ENCODE peak calls at places on chromosomes 1 and 21, in six cellular contexts. U is HCT116, H is H1, J is HepG2, C is K562, I is GM12878. S is an unnamed sample.

GRCh38 chr1:154819628-154820590 is 50.2 kb downstream of the KCNN3 start:
- DNase-seq in U (peak), C (peak), H (no peak), I (no peak), J (peak), S (peak)

GRCh38 chr1:85496881-85497582 is 32.1 kb upstream of the DDAH1 start:
- DNase-seq in C (no peak), H (no peak), J (no peak), U (no peak), I (no peak), S (no peak)

GRCh38 chr1:206496131-206496793 is 11.1 kb upstream of the RASSF5 start:
- DNase-seq in U (no peak), H (no peak), J (no peak), I (no peak), C (no peak), S (no peak)

GRCh38 chr1:9495854-9496374 is 43.4 kb upstream of the SLC25A33 start:
- DNase-seq in J (no peak), H (no peak), I (no peak), U (no peak), C (no peak), S (no peak)

GRCh38 chr21:44618909-44619308 is 7.0 kb downstream of the KRTAP10-8 start:
- DNase-seq in J (no peak), C (no peak), H (no peak), U (no peak), I (no peak), S (no peak)

GRCh38 chr1:227769047-227769446 is 33.8 kb downstream of the SNAP47 start:
- DNase-seq in U (no peak), C (no peak), H (no peak), J (no peak), I (no peak), S (no peak)

GRCh38 chr1:221708076-221708571 is 33.8 kb downstream of the DUSP10 start:
- DNase-seq in C (peak), H (no peak), U (no peak), I (peak), J (no peak), S (no peak)

GRCh38 chr1:70090875-70091274 is 114.5 kb downstream of the LRRC40 start:
- DNase-seq in H (no peak), C (no peak), J (no peak), I (no peak), U (no peak), S (no peak)

GRCh38 chr1:190373705-190374336 is 103.8 kb downstream of the BRINP3 start:
- DNase-seq in C (no peak), I (no peak), J (peak), H (no peak), U (peak), S (peak)

GRCh38 chr1:228276901-228277490 is 69.2 kb downstream of the OBSCN start:
- DNase-seq in U (no peak), I (no peak), H (no peak), C (no peak), J (no peak), S (no peak)

GRCh38 chr1:229342902-229343587 is at the start of gene CCSAP:
- DNase-seq in J (peak), C (no peak), H (no peak), U (no peak), I (no peak), S (no peak)

GRCh38 chr1:161085165-161085564 is 4.2 kb downstream of the NECTIN4 start:
- DNase-seq in I (no peak), H (no peak), J (no peak), U (no peak), C (no peak), S (no peak)

GRCh38 chr1:35544976-35545375 is 12.2 kb downstream of the KIAA0319L start:
- DNase-seq in I (peak), C (peak), U (no peak), H (peak), J (peak), S (peak)

GRCh38 chr1:20291621-20292020 is 946 bp downstream of the VWA5B1 start:
- DNase-seq in U (no peak), C (no peak), H (no peak), J (no peak), I (no peak), S (no peak)

GRCh38 chr1:231808990-231809389 is 182.4 kb downstream of the DISC1 start:
- DNase-seq in H (no peak), I (no peak), J (no peak), U (no peak), C (no peak), S (no peak)

GRCh38 chr1:172867216-172867828 is 183.4 kb downstream of the TNFSF18 start:
- DNase-seq in I (no peak), C (no peak), H (no peak), U (no peak), J (no peak), S (no peak)

GRCh38 chr1:41712081-41712480 is 206.6 kb downstream of the HIVEP3 start:
- DNase-seq in C (no peak), J (no peak), U (no peak), I (no peak), H (no peak), S (no peak)

GRCh38 chr1:14969006-14969405 is 184.5 kb upstream of the TMEM51 start:
- DNase-seq in C (no peak), H (no peak), I (no peak), J (no peak), U (no peak), S (no peak)

GRCh38 chr1:203320546-203321272 is 15.4 kb downstream of the BTG2 start:
- DNase-seq in J (no peak), H (no peak), C (peak), I (no peak), U (no peak), S (no peak)

GRCh38 chr1:33257759-33258712 is 1.7 kb downstream of the ZNF362 start:
- DNase-seq in C (no peak), I (no peak), J (peak), H (no peak), U (no peak), S (no peak)

GRCh38 chr1:175174702-175175102 is 17.9 kb downstream of the KIAA0040 start:
- DNase-seq in H (no peak), C (no peak), U (no peak), I (no peak), J (no peak), S (no peak)

GRCh38 chr1:215118081-215118480 is 35.5 kb downstream of the KCNK2 start:
- DNase-seq in C (no peak), U (no peak), H (no peak), J (no peak), I (no peak), S (no peak)

GRCh38 chr1:175191654-175192053 is 922 bp downstream of the KIAA0040 start:
- DNase-seq in U (no peak), C (no peak), H (no peak), J (no peak), I (no peak), S (no peak)

GRCh38 chr1:77489910-77490309 is 192.5 kb downstream of the ZZZ3 start:
- DNase-seq in H (no peak), I (no peak), C (no peak), J (no peak), U (no peak), S (peak)

GRCh38 chr1:50973875-50974617 is 4.0 kb downstream of the CDKN2C start:
- DNase-seq in J (no peak), U (no peak), C (no peak), H (no peak), I (no peak), S (no peak)

GRCh38 chr1:55696181-55696580 is 481.0 kb upstream of the USP24 start:
- DNase-seq in J (no peak), C (no peak), U (no peak), H (no peak), I (no peak), S (no peak)

GRCh38 chr21:44929799-44930542 is 9.3 kb upstream of the ITGB2 start:
- DNase-seq in H (no peak), C (no peak), U (no peak), I (no peak), J (no peak), S (no peak)

GRCh38 chr1:189658381-189658780 is 819.3 kb downstream of the BRINP3 start:
- DNase-seq in U (peak), I (no peak), H (no peak), C (no peak), J (peak), S (no peak)

GRCh38 chr1:213362598-213362997 is 311.6 kb downstream of the RPS6KC1 start:
- DNase-seq in H (no peak), C (no peak), U (no peak), I (no peak), J (no peak), S (no peak)

GRCh38 chr1:226216056-226216455 is 7.4 kb upstream of the MIXL1 start:
- DNase-seq in J (no peak), I (no peak), C (no peak), U (no peak), H (no peak), S (no peak)

GRCh38 chr1:229385853-229386456 is 43.1 kb upstream of the CCSAP start:
- DNase-seq in I (no peak), J (no peak), C (no peak), U (no peak), H (no peak), S (no peak)

GRCh38 chr1:173249349-173249748 is 42.2 kb upstream of the TNFSF4 start:
- DNase-seq in I (no peak), J (no peak), H (no peak), C (no peak), U (no peak), S (no peak)

GRCh38 chr1:194367121-194367520 is 1180.7 kb upstream of the B3GALT2 start:
- DNase-seq in C (no peak), J (no peak), H (no peak), I (no peak), U (no peak), S (no peak)

GRCh38 chr1:214002060-214002459 is 14.3 kb downstream of the PROX1 start:
- DNase-seq in I (no peak), C (no peak), J (no peak), U (no peak), H (no peak), S (no peak)

GRCh38 chr1:58304584-58304983 is 241.9 kb downstream of the OMA1 start:
- DNase-seq in I (no peak), C (no peak), J (no peak), U (no peak), H (no peak), S (no peak)

GRCh38 chr1:55823521-55824296 is 608.5 kb upstream of the USP24 start:
- DNase-seq in I (no peak), U (no peak), H (no peak), C (no peak), J (no peak), S (no peak)

DNA sequence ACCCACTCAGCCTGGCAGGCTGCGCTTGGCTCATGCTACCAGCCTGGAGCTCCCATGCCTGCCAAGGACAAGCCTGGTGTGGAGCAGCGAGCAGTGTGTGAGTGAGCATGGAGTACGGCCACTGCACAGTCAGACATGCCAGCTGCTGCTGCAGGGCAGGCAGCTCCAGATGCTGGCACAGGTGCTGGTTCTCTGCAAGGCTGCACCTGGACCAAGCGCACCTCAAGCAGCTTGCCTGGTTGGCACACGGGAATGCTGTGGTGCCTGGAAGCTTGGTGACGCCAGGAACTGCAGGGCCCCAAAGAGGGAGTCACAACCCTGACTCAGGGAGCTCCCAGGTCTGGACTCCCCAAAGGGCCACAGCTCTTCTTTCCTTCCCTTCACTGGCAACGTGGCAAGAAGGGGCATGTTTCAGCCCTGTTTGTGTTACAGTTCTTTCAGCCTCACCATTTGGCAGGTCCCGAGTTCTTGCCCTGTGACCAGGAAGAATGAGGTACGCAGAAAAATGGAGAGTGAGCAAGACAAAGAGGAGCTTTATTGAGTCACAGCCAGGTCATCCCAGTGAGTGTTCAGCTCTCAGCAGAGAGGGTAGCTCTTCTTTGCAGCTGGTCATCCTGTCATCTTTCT is 26.1 kb downstream of the ACOT7 start:
- DNase-seq in U (no peak), H (no peak), J (no peak), C (no peak), I (no peak), S (no peak)
- TF ChIP-seq YY1 in U (no peak), H (no peak), J (no peak), C (no peak), I (no peak), S (no peak)

GRCh38 chr1:218377143-218377660 is 32.1 kb downstream of the TGFB2 start:
- DNase-seq in I (no peak), U (peak), J (peak), H (no peak), C (peak), S (no peak)
- TF ChIP-seq ZNF274 in I (no peak), U (no peak), J (no peak), H (no peak), C (no peak), S (no peak)

DNA sequence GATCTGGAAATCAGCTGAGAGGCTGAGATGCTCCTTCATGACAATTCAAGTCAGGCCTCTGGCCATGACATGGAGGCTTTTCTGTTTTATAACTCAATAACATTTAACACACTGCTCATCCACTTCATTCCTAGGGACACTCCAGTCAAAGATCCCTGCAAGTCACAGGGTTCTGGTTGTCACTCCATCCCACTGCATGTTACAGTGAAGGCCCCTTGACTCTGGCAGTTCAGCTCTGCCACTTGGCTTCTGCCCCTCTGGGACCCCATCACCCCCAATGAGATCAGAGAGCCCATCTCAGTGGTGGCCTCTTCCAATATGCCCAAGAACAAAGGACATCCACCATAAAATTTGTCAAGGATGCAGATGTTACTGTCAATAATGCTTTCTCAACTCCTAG is 10.0 kb upstream of the FAM110D start:
- DNase-seq in H (no peak), U (no peak), I (no peak), J (no peak), C (no peak), S (no peak)
- H3K9ac ChIP-seq in H (no peak), U (no peak), I (no peak), J (no peak), C (no peak), S (no peak)

GRCh38 chr1:232900818-232901217 is 49.6 kb upstream of the NTPCR start:
- DNase-seq in H (no peak), C (no peak), J (no peak), I (no peak), U (no peak), S (no peak)

GRCh38 chr1:232899839-232900238 is 50.6 kb upstream of the NTPCR start:
- DNase-seq in H (no peak), C (peak), J (no peak), U (no peak), I (no peak), S (no peak)

GRCh38 chr1:232902766-232903357 is 47.5 kb upstream of the NTPCR start:
- DNase-seq in J (no peak), H (no peak), C (no peak), I (no peak), U (no peak), S (no peak)

GRCh38 chr1:232899278-232899677 is 51.1 kb upstream of the NTPCR start:
- DNase-seq in C (no peak), J (no peak), U (no peak), H (no peak), I (no peak), S (no peak)

DNA sequence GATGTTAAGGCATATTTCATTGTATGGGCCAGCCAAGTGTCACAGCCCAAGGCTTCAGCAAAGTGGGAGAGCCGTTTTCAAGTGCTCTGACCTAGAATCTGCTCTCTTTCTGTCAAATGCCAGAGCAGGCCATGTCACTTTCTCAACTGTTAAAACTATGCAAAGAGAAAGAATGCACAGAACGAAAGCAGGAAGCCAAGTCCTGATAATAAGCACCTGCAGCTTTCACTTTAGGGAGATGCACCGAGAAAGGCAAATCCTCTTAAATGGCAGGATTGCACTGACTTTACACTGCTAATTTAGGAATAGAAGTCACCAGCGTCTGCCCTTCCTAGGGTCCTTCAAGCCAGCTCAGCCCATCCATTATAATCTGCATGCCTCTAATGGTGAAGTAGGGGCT is 49.2 kb upstream of the NTPCR start:
- DNase-seq in I (no peak), U (no peak), H (no peak), J (no peak), C (no peak), S (no peak)
- TF ChIP-seq YY1 in I (no peak), U (no peak), H (no peak), J (no peak), C (no peak), S (no peak)

GRCh38 chr1:244063498-244063897 is 12.4 kb downstream of the ZBTB18 start:
- DNase-seq in I (no peak), J (no peak), H (no peak), U (no peak), C (no peak), S (no peak)

GRCh38 chr1:244066954-244067716 is 16.1 kb downstream of the ZBTB18 start:
- DNase-seq in J (no peak), I (no peak), C (no peak), H (no peak), U (no peak), S (no peak)

GRCh38 chr1:244065960-244066388 is 14.9 kb downstream of the ZBTB18 start:
- DNase-seq in H (no peak), J (no peak), I (no peak), C (no peak), U (no peak), S (no peak)

GRCh38 chr1:244064621-244065020 is 13.5 kb downstream of the ZBTB18 start:
- DNase-seq in C (no peak), J (no peak), U (no peak), H (no peak), I (no peak), S (no peak)

DNA sequence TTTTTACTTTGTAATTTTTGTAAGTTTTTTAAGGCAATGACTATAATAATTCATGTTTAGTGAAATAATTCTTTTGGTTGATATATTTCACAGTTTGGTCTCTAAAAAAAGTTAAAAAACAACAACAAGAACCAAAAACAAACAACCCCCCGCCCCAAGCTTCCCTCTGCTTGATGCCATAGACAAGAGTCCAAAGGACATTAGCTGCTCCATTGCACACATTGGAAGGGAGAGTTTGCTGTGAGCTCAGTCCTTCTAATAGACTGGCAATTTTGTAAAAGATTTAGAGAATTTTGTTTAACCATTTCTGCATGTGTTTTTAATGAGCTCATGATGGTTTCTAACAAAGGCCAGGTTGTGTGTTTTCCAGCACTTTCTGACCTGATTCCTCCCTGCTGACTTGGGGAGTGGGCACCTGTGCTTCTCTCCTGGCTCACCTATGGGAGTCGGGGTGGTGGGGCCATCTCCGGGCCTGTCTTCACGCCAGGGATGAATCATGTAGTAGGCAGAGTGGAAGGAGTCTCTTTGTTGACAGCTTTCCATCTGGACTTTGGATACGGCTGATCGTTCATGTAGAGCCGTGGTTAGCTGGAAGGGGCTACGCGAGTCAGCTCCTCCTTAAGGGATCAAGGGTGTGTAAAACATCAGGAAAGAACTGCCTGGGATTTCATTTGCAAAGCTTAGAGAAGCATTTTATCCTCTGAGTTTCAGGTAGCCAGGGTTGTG is 14.1 kb downstream of the ZBTB18 start:
- DNase-seq in J (peak), H (no peak), C (no peak), I (no peak), U (no peak), S (no peak)
- TF ChIP-seq ZNF274 in J (no peak), H (no peak), C (no peak), I (no peak), U (no peak), S (no peak)

S was measured in NT2/D1.